ENCODE peak calls at places on chromosomes 1 and 21, in five cellular contexts. One of them, this sample, is unnamed.

GRCh38 chr21:41110664-41111063 is 57.3 kb upstream of the BACE2 start:
- DNase-seq in transverse colon: no peak
- DNase-seq in suprapubic skin: no peak
- DNase-seq in ovary: no peak
- DNase-seq in sigmoid colon: no peak
- DNase-seq in this sample: no peak

GRCh38 chr1:36396359-36396758 is 1.3 kb downstream of the LSM10 start:
- DNase-seq in transverse colon: no peak
- DNase-seq in sigmoid colon: no peak
- DNase-seq in ovary: no peak
- DNase-seq in suprapubic skin: no peak
- DNase-seq in this sample: no peak

GRCh38 chr1:170351368-170351946 is 180.5 kb upstream of the GORAB start:
- DNase-seq in transverse colon: no peak
- DNase-seq in suprapubic skin: no peak
- DNase-seq in sigmoid colon: no peak
- DNase-seq in ovary: no peak
- DNase-seq in this sample: no peak

GRCh38 chr1:119603695-119604094 is 44.4 kb downstream of the ZNF697 start:
- DNase-seq in transverse colon: no peak
- DNase-seq in ovary: no peak
- DNase-seq in sigmoid colon: no peak
- DNase-seq in suprapubic skin: no peak
- DNase-seq in this sample: no peak

GRCh38 chr1:178947688-178948003 is 76.8 kb upstream of the ANGPTL1 start:
- DNase-seq in ovary: no peak
- DNase-seq in sigmoid colon: no peak
- DNase-seq in suprapubic skin: no peak
- DNase-seq in transverse colon: no peak
- DNase-seq in this sample: no peak

GRCh38 chr21:16587671-16588379 is 858.0 kb downstream of the USP25 start:
- DNase-seq in sigmoid colon: peak; percentile 73
- DNase-seq in ovary: peak; percentile 46
- DNase-seq in transverse colon: no peak
- DNase-seq in suprapubic skin: no peak
- DNase-seq in this sample: peak; percentile 25

GRCh38 chr1:204941415-204942338 is 71.0 kb downstream of the NFASC start:
- DNase-seq in ovary: peak; percentile 47
- DNase-seq in suprapubic skin: no peak
- DNase-seq in transverse colon: peak; percentile 73
- DNase-seq in sigmoid colon: peak; percentile 81
- DNase-seq in this sample: peak; percentile 64

GRCh38 chr1:116323419-116323987 is 49.5 kb upstream of the ATP1A1 start:
- DNase-seq in suprapubic skin: no peak
- DNase-seq in ovary: no peak
- DNase-seq in sigmoid colon: no peak
- DNase-seq in transverse colon: no peak
- DNase-seq in this sample: no peak

GRCh38 chr1:197619008-197619640 is 156.2 kb downstream of the DENND1B start:
- DNase-seq in sigmoid colon: no peak
- DNase-seq in ovary: no peak
- DNase-seq in suprapubic skin: no peak
- DNase-seq in transverse colon: no peak
- DNase-seq in this sample: no peak

GRCh38 chr1:109252167-109252892 is 3.0 kb downstream of the CELSR2 start:
- DNase-seq in ovary: no peak
- DNase-seq in transverse colon: no peak
- DNase-seq in suprapubic skin: no peak
- DNase-seq in sigmoid colon: no peak
- DNase-seq in this sample: no peak

GRCh38 chr21:35045539-35046222 is 3.4 kb downstream of the RUNX1 start:
- DNase-seq in ovary: no peak
- DNase-seq in suprapubic skin: no peak
- DNase-seq in transverse colon: no peak
- DNase-seq in sigmoid colon: no peak
- DNase-seq in this sample: no peak

GRCh38 chr1:155648207-155649147 is 38.5 kb downstream of the MSTO1 start:
- DNase-seq in sigmoid colon: no peak
- DNase-seq in transverse colon: no peak
- DNase-seq in suprapubic skin: no peak
- DNase-seq in ovary: no peak
- DNase-seq in this sample: peak; percentile 31

GRCh38 chr1:176691251-176692228 is 228.6 kb downstream of the PAPPA2 start:
- DNase-seq in sigmoid colon: peak; percentile 69
- DNase-seq in suprapubic skin: no peak
- DNase-seq in transverse colon: peak; percentile 44
- DNase-seq in ovary: no peak
- DNase-seq in this sample: no peak

GRCh38 chr1:211267204-211267857 is 8.2 kb downstream of the RCOR3 start:
- DNase-seq in ovary: no peak
- DNase-seq in suprapubic skin: no peak
- DNase-seq in transverse colon: no peak
- DNase-seq in sigmoid colon: no peak
- DNase-seq in this sample: no peak

GRCh38 chr1:64469614-64469976 is 334 bp upstream of the CACHD1 start:
- DNase-seq in ovary: no peak
- DNase-seq in sigmoid colon: peak; percentile 71
- DNase-seq in suprapubic skin: no peak
- DNase-seq in transverse colon: no peak
- DNase-seq in this sample: no peak

GRCh38 chr1:231663211-231663792 is 36.7 kb downstream of the DISC1 start:
- DNase-seq in transverse colon: no peak
- DNase-seq in suprapubic skin: no peak
- DNase-seq in ovary: no peak
- DNase-seq in sigmoid colon: no peak
- DNase-seq in this sample: no peak

GRCh38 chr1:163436133-163436532 is 114.4 kb downstream of the NUF2 start:
- DNase-seq in sigmoid colon: peak; percentile 69
- DNase-seq in transverse colon: no peak
- DNase-seq in suprapubic skin: no peak
- DNase-seq in ovary: no peak
- DNase-seq in this sample: no peak

GRCh38 chr1:232292818-232293217 is 337.1 kb downstream of the SIPA1L2 start:
- DNase-seq in ovary: no peak
- DNase-seq in transverse colon: no peak
- DNase-seq in suprapubic skin: no peak
- DNase-seq in sigmoid colon: no peak
- DNase-seq in this sample: peak; percentile 26

GRCh38 chr1:41682845-41683630 is 198.6 kb upstream of the EDN2 start:
- DNase-seq in ovary: no peak
- DNase-seq in sigmoid colon: no peak
- DNase-seq in transverse colon: no peak
- DNase-seq in suprapubic skin: no peak
- DNase-seq in this sample: peak; percentile 27

DNA sequence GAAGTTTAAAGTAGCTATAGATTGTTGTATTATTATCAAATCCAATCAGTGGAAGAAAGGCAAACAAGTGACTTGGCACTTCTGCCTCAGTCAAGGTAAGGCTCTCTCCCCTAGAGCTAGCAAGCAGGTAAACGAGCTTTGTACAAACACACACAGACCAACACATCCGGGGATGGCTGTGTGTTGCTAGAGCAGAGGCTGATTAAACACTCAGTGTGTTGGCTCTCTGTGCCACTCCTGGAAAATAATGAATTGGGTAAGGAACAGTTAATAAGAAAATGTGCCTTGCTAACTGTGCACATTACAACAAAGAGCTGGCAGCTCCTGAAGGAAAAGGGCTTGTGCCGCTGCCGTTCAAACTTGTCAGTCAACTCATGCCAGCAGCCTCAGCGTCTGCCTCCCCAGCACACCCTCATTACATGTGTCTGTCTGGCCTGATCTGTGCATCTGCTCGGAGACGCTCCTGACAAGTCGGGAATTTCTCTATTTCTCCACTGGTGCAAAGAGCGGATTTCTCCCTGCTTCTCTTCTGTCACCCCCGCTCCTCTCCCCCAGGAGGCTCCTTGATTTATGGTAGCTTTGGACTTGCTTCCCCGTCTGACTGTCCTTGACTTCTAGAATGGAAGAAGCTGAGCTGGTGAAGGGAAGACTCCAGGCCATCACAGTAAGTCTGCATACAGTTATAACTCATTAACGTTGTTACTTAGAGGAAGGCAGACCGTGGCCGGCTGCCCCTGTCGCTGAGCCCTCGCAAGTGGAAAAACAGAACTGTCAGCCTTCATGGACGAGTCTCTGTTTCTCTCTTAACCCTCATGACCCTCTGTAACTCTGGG is at the start of gene PALMD:
- DNase-seq in transverse colon: peak; percentile 8
- DNase-seq in suprapubic skin: peak; percentile 80
- DNase-seq in sigmoid colon: no peak
- DNase-seq in ovary: peak; percentile 49
- DNase-seq in this sample: peak; percentile 62
- TF ChIP-seq POLR2A in transverse colon: no peak
- TF ChIP-seq POLR2A in suprapubic skin: no peak
- TF ChIP-seq POLR2A in sigmoid colon: no peak
- TF ChIP-seq POLR2A in ovary: no peak
- TF ChIP-seq POLR2A in this sample: no peak

DNA sequence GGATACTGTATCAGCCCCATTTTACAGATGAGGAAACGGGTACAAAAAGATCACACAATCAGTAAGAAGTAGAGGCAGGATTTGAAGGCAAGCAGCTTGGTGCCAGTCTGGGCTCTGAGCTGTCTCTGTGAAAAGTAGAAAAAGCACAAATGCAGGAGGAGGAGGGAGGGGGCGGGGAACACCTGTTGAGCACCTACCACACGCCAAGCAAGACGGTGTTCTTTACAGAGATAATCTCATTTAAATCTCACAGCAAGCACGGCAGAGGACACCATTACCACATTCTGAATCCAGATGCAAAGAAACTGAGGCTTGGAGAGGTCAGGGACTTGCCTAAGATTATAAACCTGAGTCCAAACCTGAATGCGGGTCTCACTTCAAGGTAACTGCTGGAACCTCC is 3.3 kb downstream of the LRRC38 start:
- DNase-seq in transverse colon: no peak
- DNase-seq in ovary: no peak
- DNase-seq in suprapubic skin: no peak
- DNase-seq in sigmoid colon: no peak
- DNase-seq in this sample: no peak
- H3K27me3 ChIP-seq in transverse colon: peaks cover 66% of the 10 kb centered on the region
- H3K27me3 ChIP-seq in ovary: no peaks in the 10 kb centered on the region
- H3K27me3 ChIP-seq in suprapubic skin: peaks cover 56% of the 10 kb centered on the region
- H3K27me3 ChIP-seq in sigmoid colon: peaks cover 61% of the 10 kb centered on the region
- H3K27me3 ChIP-seq in this sample: peaks cover 44% of the 10 kb centered on the region

GRCh38 chr1:166080965-166081870 is 85.6 kb downstream of the FAM78B start:
- DNase-seq in sigmoid colon: no peak
- DNase-seq in ovary: no peak
- DNase-seq in transverse colon: no peak
- DNase-seq in suprapubic skin: no peak
- DNase-seq in this sample: no peak
- TF ChIP-seq POLR2A in sigmoid colon: no peak
- TF ChIP-seq POLR2A in ovary: no peak
- TF ChIP-seq POLR2A in transverse colon: no peak
- TF ChIP-seq POLR2A in suprapubic skin: no peak
- TF ChIP-seq POLR2A in this sample: no peak

GRCh38 chr1:224619209-224619608 is 3.1 kb downstream of the CNIH3 start:
- DNase-seq in suprapubic skin: no peak
- DNase-seq in transverse colon: no peak
- DNase-seq in sigmoid colon: no peak
- DNase-seq in ovary: no peak
- DNase-seq in this sample: no peak

GRCh38 chr1:224617410-224618361 is 1.6 kb downstream of the CNIH3 start:
- DNase-seq in ovary: no peak
- DNase-seq in suprapubic skin: no peak
- DNase-seq in sigmoid colon: no peak
- DNase-seq in transverse colon: no peak
- DNase-seq in this sample: no peak

GRCh38 chr1:224616761-224617409 is 768 bp downstream of the CNIH3 start:
- DNase-seq in transverse colon: no peak
- DNase-seq in sigmoid colon: no peak
- DNase-seq in suprapubic skin: no peak
- DNase-seq in ovary: no peak
- DNase-seq in this sample: no peak

GRCh38 chr1:224613486-224613885 is 2.6 kb upstream of the CNIH3 start:
- DNase-seq in transverse colon: no peak
- DNase-seq in ovary: no peak
- DNase-seq in sigmoid colon: no peak
- DNase-seq in suprapubic skin: no peak
- DNase-seq in this sample: no peak

DNA sequence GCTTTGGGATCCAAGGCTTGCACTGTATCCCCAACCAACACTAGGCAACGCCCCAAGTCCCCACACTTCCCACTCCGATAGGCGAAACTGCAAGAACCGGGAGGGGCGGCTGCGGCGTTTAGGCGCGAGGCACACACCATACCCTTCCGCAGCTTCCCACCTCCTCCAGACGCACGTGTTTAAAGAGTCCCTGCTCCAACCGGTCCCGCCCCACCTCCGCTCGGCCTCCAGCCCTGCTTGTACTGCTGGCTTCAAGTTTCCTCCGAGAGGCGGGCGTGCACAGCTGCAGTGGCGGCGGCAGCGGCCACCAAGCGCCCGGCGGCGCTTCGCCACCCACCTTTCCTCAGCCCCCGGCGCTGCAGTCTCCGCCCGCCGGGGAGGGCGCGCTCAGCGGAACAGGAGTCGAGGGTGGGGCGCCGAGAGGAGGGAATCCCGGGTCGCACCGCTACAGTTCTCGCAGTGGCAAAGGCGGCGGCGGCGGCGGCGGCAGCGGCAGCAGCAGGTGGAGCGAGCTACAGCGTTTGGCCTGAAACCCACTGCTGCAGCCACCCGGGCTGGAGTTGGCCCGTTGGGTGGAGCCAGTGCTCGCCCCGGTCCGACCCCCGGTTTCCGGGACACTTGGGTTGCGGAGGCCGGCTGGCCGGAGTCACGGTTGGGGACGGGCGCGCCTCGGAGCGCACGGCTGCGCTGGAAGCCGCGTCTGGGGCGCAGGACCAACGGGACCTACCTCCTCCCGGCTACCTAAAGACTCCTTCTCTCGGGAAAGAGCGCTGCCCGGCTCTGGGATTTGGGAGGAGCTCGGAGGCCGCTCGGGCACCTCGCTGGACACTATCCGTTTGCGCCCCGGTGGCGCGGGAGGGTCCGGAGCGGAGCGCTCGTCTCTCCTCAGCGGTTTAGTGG is at the start of gene CNIH3:
- DNase-seq in transverse colon: no peak
- DNase-seq in sigmoid colon: no peak
- DNase-seq in suprapubic skin: no peak
- DNase-seq in ovary: no peak
- DNase-seq in this sample: no peak
- H3K27me3 ChIP-seq in transverse colon: peaks cover 67% of the 10 kb centered on the region
- H3K27me3 ChIP-seq in sigmoid colon: peaks cover 61% of the 10 kb centered on the region
- H3K27me3 ChIP-seq in suprapubic skin: peaks cover 50% of the 10 kb centered on the region
- H3K27me3 ChIP-seq in ovary: no peaks in the 10 kb centered on the region
- H3K27me3 ChIP-seq in this sample: peaks cover 2% of the 10 kb centered on the region

DNA sequence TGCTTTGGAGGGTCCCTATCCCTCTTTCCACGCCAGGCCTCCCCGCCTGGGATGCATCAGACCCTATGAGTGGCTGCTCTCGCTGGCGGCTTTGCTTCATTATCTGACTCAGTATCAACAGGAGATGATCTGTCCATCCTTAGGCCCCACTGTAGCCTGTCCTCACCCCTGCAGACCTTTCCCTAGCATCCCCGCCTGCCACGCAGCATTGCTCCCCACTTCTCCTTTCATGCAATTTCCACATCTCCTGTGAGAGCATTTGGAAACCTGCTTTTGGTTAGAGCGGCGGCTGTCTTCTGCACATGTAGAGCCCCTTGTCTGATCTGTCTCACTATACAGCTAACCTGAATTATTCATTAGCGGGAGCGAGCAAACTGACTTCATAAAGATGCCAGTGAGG is 40.1 kb upstream of the ATP2B4 start:
- DNase-seq in sigmoid colon: no peak
- DNase-seq in transverse colon: no peak
- DNase-seq in suprapubic skin: no peak
- DNase-seq in ovary: no peak
- DNase-seq in this sample: no peak
- TF ChIP-seq POLR2A in sigmoid colon: no peak
- TF ChIP-seq POLR2A in transverse colon: no peak
- TF ChIP-seq POLR2A in suprapubic skin: no peak
- TF ChIP-seq POLR2A in ovary: no peak
- TF ChIP-seq POLR2A in this sample: no peak

This sample was measured in breast epithelium.